ENCODE peak calls at places on chromosomes 2 and 18, in four cellular contexts. One of them, this sample, is unnamed.

GRCh38 chr2:174025271-174026121 is 60.3 kb upstream of the SP3 start:
- DNase-seq in H1: no peak
- DNase-seq in SK-N-SH: peak
- DNase-seq in GM12878: no peak
- DNase-seq in this sample: peak

GRCh38 chr2:45918816-45919655 is 267.6 kb downstream of the PRKCE start:
- DNase-seq in H1: no peak
- DNase-seq in SK-N-SH: peak
- DNase-seq in GM12878: no peak
- DNase-seq in this sample: no peak

GRCh38 chr2:182240862-182241371 is 185.9 kb downstream of the PDE1A start:
- DNase-seq in H1: peak
- DNase-seq in SK-N-SH: peak
- DNase-seq in GM12878: peak
- DNase-seq in this sample: peak

GRCh38 chr2:136874258-136874657 is 108.9 kb downstream of the THSD7B start:
- DNase-seq in H1: no peak
- DNase-seq in SK-N-SH: peak
- DNase-seq in GM12878: no peak
- DNase-seq in this sample: peak

GRCh38 chr2:197883354-197884032 is 79.1 kb downstream of the PLCL1 start:
- DNase-seq in H1: no peak
- DNase-seq in SK-N-SH: no peak
- DNase-seq in GM12878: no peak
- DNase-seq in this sample: no peak

GRCh38 chr2:193869564-193869963 is 1674.8 kb upstream of the TMEFF2 start:
- DNase-seq in H1: no peak
- DNase-seq in SK-N-SH: no peak
- DNase-seq in GM12878: no peak
- DNase-seq in this sample: no peak

GRCh38 chr2:15971831-15972522 is 31.6 kb downstream of the MYCN start:
- DNase-seq in H1: no peak
- DNase-seq in SK-N-SH: no peak
- DNase-seq in GM12878: no peak
- DNase-seq in this sample: no peak

GRCh38 chr18:74496508-74497307 is 545 bp downstream of the CNDP2 start:
- DNase-seq in H1: no peak
- DNase-seq in SK-N-SH: peak
- DNase-seq in GM12878: no peak
- DNase-seq in this sample: peak

GRCh38 chr2:215794829-215795546 is 218.4 kb downstream of the MREG start:
- DNase-seq in H1: peak
- DNase-seq in SK-N-SH: no peak
- DNase-seq in GM12878: no peak
- DNase-seq in this sample: peak

GRCh38 chr2:42045389-42045788 is 2.4 kb upstream of the PKDCC start:
- DNase-seq in H1: no peak
- DNase-seq in SK-N-SH: no peak
- DNase-seq in GM12878: no peak
- DNase-seq in this sample: no peak

GRCh38 chr2:157897106-157897971 is 21.2 kb upstream of the ACVR1 start:
- DNase-seq in H1: no peak
- DNase-seq in SK-N-SH: no peak
- DNase-seq in GM12878: no peak
- DNase-seq in this sample: no peak

GRCh38 chr2:11422491-11422865 is 43.5 kb downstream of the E2F6 start:
- DNase-seq in H1: no peak
- DNase-seq in SK-N-SH: no peak
- DNase-seq in GM12878: no peak
- DNase-seq in this sample: no peak

GRCh38 chr2:23221901-23222300 is 163.1 kb upstream of the KLHL29 start:
- DNase-seq in H1: no peak
- DNase-seq in SK-N-SH: no peak
- DNase-seq in GM12878: no peak
- DNase-seq in this sample: no peak

GRCh38 chr2:33275689-33276444 is 200.6 kb upstream of the RASGRP3 start:
- DNase-seq in H1: no peak
- DNase-seq in SK-N-SH: peak
- DNase-seq in GM12878: no peak
- DNase-seq in this sample: peak

GRCh38 chr2:238900511-238900910 is 52.6 kb downstream of the TWIST2 start:
- DNase-seq in H1: no peak
- DNase-seq in SK-N-SH: no peak
- DNase-seq in GM12878: no peak
- DNase-seq in this sample: no peak

GRCh38 chr2:12884713-12885282 is 168.1 kb downstream of the TRIB2 start:
- DNase-seq in H1: no peak
- DNase-seq in SK-N-SH: no peak
- DNase-seq in GM12878: no peak
- DNase-seq in this sample: no peak

GRCh38 chr2:240384711-240385450 is 50.6 kb upstream of the GPC1 start:
- DNase-seq in H1: no peak
- DNase-seq in SK-N-SH: no peak
- DNase-seq in GM12878: no peak
- DNase-seq in this sample: no peak

GRCh38 chr2:197805598-197806316 is 1.4 kb downstream of the PLCL1 start:
- DNase-seq in H1: no peak
- DNase-seq in SK-N-SH: no peak
- DNase-seq in GM12878: no peak
- DNase-seq in this sample: no peak

GRCh38 chr18:37539236-37539635 is 26.4 kb downstream of the CELF4 start:
- DNase-seq in H1: no peak
- DNase-seq in SK-N-SH: no peak
- DNase-seq in GM12878: no peak
- DNase-seq in this sample: no peak

GRCh38 chr2:239388236-239389151 is 12.3 kb downstream of the HDAC4 start:
- DNase-seq in H1: no peak
- DNase-seq in SK-N-SH: peak
- DNase-seq in GM12878: no peak
- DNase-seq in this sample: no peak

GRCh38 chr2:105875241-105875640 is 130.5 kb downstream of the NCK2 start:
- DNase-seq in H1: no peak
- DNase-seq in SK-N-SH: no peak
- DNase-seq in GM12878: no peak
- DNase-seq in this sample: peak

GRCh38 chr2:99729104-99729503 is 239.3 kb upstream of the REV1 start:
- DNase-seq in H1: no peak
- DNase-seq in SK-N-SH: peak
- DNase-seq in GM12878: no peak
- DNase-seq in this sample: no peak

GRCh38 chr2:165277860-165278656 is 38.8 kb downstream of the SCN2A start:
- DNase-seq in H1: no peak
- DNase-seq in SK-N-SH: no peak
- DNase-seq in GM12878: no peak
- DNase-seq in this sample: no peak

GRCh38 chr2:8566788-8567468 is 114.9 kb upstream of the ID2 start:
- DNase-seq in H1: no peak
- DNase-seq in SK-N-SH: no peak
- DNase-seq in GM12878: no peak
- DNase-seq in this sample: no peak
- TF ChIP-seq TAF1 in H1: no peak
- TF ChIP-seq TAF1 in SK-N-SH: no peak
- TF ChIP-seq TAF1 in GM12878: no peak
- TF ChIP-seq TAF1 in this sample: no peak

GRCh38 chr2:439077-439476 is 151.2 kb upstream of the ALKAL2 start:
- DNase-seq in H1: no peak
- DNase-seq in SK-N-SH: peak
- DNase-seq in GM12878: no peak
- DNase-seq in this sample: no peak

GRCh38 chr2:436203-436602 is 148.3 kb upstream of the ALKAL2 start:
- DNase-seq in H1: no peak
- DNase-seq in SK-N-SH: no peak
- DNase-seq in GM12878: no peak
- DNase-seq in this sample: no peak

GRCh38 chr2:437180-437579 is 149.3 kb upstream of the ALKAL2 start:
- DNase-seq in H1: no peak
- DNase-seq in SK-N-SH: no peak
- DNase-seq in GM12878: no peak
- DNase-seq in this sample: no peak

GRCh38 chr2:439540-440465 is 151.9 kb upstream of the ALKAL2 start:
- DNase-seq in H1: no peak
- DNase-seq in SK-N-SH: no peak
- DNase-seq in GM12878: no peak
- DNase-seq in this sample: no peak

DNA sequence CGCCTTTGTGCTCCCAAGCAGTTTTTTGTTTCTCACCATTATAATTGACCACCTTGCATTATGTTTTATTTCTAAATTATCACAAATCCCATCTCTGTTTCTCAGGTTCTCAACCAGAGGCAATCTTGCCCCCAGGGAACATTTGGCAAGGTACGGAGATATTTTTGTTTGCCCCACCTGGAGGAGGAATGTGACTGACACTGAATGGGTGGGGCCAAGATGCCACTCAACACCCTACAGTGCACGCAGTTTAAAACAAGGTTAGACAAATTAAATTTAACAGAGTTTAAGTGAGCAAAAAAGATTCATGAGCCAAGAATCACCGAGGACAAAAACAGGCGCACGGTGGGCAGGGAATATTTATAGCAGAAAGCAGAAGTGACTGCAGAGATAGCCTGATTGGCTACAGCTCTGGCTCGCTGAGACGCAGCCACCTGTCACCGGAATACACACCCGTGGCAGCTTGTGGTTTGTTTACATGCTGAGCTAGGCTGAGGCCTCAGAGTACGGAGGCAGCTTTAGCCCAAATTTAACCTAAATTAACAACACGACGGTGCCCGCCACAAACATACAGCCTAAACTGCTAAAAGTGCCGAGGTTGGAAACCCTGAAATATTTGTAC is 150.0 kb upstream of the ALKAL2 start:
- DNase-seq in H1: no peak
- DNase-seq in SK-N-SH: no peak
- DNase-seq in GM12878: no peak
- DNase-seq in this sample: no peak
- H3K9ac ChIP-seq in H1: no peak
- H3K9ac ChIP-seq in SK-N-SH: no peak
- H3K9ac ChIP-seq in GM12878: no peak
- H3K9ac ChIP-seq in this sample: no peak

DNA sequence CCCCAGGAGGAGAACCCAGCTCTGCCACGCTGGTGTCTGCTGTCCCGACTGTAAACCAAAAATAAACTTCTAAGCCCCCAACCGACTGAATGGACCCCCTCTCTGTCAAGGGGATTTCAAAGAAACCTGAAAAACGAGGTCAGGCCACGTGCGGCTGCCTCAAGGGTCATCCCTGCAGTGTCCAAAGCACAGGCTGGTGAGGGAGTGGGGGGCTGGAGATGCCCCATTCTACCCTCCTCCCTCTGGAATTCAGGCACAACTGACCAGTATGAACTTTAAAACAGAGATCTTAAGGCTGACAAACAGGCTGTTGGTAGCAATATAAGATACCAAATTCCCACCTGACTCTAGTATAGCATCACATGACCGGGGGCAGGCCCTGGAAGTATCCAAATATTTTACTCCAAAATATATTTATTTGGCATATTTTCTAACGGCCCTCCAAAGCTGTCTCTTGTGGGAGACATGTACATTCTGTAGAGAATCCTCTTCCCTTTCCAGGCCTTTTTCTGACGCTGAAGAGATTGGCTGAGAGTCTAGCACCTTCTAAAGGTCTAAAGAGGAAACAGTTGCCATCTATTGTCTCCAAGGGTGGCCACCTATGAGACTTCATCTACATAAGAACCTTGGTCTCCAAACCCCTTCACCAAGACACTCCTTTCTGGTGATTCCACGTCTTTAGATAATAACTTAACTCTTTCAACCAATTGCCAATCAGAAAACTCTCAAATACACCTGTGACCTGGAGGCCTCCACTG is 40.4 kb upstream of the CTDP1 start:
- DNase-seq in H1: no peak
- DNase-seq in SK-N-SH: no peak
- DNase-seq in GM12878: no peak
- DNase-seq in this sample: no peak
- TF ChIP-seq TCF12 in H1: no peak
- TF ChIP-seq TCF12 in SK-N-SH: no peak
- TF ChIP-seq TCF12 in GM12878: no peak
- TF ChIP-seq TCF12 in this sample: no peak

DNA sequence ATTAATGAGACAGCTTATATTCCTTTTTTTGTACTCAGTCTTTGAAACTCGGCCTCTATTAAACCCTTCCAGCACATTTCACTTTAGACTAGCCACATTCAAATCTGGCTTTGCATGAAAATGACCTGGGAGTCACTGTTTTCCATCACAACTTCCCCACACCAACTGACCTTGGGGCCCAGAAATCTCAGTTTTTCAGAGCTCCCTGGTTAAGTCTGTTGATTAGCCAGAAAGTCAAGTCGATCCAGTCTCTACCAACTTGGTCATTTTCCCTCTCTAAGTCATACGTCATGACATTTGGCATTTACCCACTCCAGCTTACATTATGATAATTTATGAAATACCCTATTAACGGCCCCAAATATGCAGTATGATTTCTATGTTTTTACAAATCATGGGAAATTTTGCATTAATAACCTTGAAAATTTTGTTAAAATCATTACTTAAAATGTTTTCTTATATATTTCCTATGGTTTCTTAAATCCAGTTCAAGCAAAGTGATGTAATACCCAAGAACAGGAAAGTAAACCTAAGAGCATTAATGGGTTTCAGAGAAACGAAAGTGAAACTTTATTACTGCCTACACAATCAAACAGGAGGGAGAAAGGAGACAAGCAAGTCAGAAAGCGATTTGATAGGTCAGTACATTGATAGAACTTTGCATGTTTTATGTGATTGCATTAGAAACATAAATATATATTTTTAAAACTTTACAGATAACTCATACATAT is 77.1 kb downstream of the SPATS2L start:
- DNase-seq in H1: no peak
- DNase-seq in SK-N-SH: no peak
- DNase-seq in GM12878: peak
- DNase-seq in this sample: no peak
- TF ChIP-seq TAF1 in H1: no peak
- TF ChIP-seq TAF1 in SK-N-SH: no peak
- TF ChIP-seq TAF1 in GM12878: no peak
- TF ChIP-seq TAF1 in this sample: no peak

GRCh38 chr2:102356381-102356712 is 751 bp downstream of the IL18R1 start:
- DNase-seq in H1: no peak
- DNase-seq in SK-N-SH: no peak
- DNase-seq in GM12878: no peak
- DNase-seq in this sample: no peak
- H3K9ac ChIP-seq in H1: no peak
- H3K9ac ChIP-seq in SK-N-SH: no peak
- H3K9ac ChIP-seq in GM12878: peak
- H3K9ac ChIP-seq in this sample: no peak

GRCh38 chr2:135664623-135665068 is 77.0 kb upstream of the UBXN4 start:
- DNase-seq in H1: no peak
- DNase-seq in SK-N-SH: no peak
- DNase-seq in GM12878: peak
- DNase-seq in this sample: no peak
- TF ChIP-seq TCF12 in H1: no peak
- TF ChIP-seq TCF12 in SK-N-SH: no peak
- TF ChIP-seq TCF12 in GM12878: peak
- TF ChIP-seq TCF12 in this sample: no peak

DNA sequence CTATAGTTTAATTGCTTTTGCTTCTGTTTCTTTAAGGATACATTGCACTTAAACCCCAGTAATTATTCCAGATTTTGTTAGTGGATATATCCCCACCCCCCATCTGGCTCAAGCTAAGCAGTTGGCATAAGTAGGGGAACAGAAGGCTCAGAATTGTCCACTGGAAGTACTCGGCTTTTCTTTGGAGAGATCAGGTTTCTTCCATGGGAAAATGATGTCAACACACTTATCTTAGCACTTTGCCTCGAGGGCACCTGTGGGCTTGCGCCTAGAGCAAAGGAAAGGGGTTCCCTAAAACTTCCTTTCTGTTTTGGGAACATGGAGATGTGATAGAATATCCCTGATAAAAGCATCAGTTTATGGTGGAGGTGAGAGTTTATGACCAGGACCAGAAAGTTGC is 130.6 kb downstream of the FMNL2 start:
- DNase-seq in H1: no peak
- DNase-seq in SK-N-SH: no peak
- DNase-seq in GM12878: no peak
- DNase-seq in this sample: no peak
- TF ChIP-seq TAF1 in H1: no peak
- TF ChIP-seq TAF1 in SK-N-SH: no peak
- TF ChIP-seq TAF1 in GM12878: no peak
- TF ChIP-seq TAF1 in this sample: no peak